ENCODE peak calls at places on chromosomes 3 and 15, in ten cellular contexts. F, W, X, T, V, I, P, H, J and O are unnamed samples.

GRCh38 chr3:42117175-42118008 is 26.2 kb downstream of the TRAK1 start:
- DNase-seq in F (peak), P (peak), I (no peak), V (peak), H (no peak), J (peak), W (no peak), T (peak), X (no peak), O (peak)

GRCh38 chr3:2714856-2715255 is 395.3 kb downstream of the IL5RA start:
- DNase-seq in V (no peak), H (no peak), P (no peak), F (no peak), T (no peak), I (no peak), J (no peak), W (no peak), X (no peak), O (no peak)

GRCh38 chr3:46867550-46867898 is 4.3 kb upstream of the MYL3 start:
- DNase-seq in F (no peak), J (peak), X (peak), I (peak), T (peak), V (no peak), W (no peak), H (no peak), P (peak), O (no peak)

GRCh38 chr3:157290761-157291160 is 130.8 kb upstream of the CCNL1 start:
- DNase-seq in I (no peak), P (no peak), H (no peak), F (peak), J (no peak), X (no peak), W (no peak), V (no peak), T (no peak), O (no peak)

GRCh38 chr15:39438795-39439577 is 141.9 kb upstream of the THBS1 start:
- DNase-seq in W (peak), I (no peak), J (no peak), T (no peak), V (no peak), X (no peak), P (no peak), H (no peak), F (peak), O (no peak)

GRCh38 chr3:193040836-193041672 is 123.4 kb upstream of the MB21D2 start:
- DNase-seq in T (no peak), V (peak), P (no peak), H (peak), F (peak), I (no peak), J (no peak), X (no peak), W (peak), O (peak)

GRCh38 chr3:76482510-76482909 is 557.4 kb upstream of the ROBO2 start:
- DNase-seq in J (no peak), W (no peak), T (no peak), X (no peak), F (no peak), H (no peak), P (no peak), I (no peak), V (no peak), O (no peak)

GRCh38 chr3:64149886-64150285 is 75.4 kb downstream of the PRICKLE2 start:
- DNase-seq in J (no peak), W (no peak), T (no peak), V (no peak), F (no peak), X (no peak), I (no peak), H (no peak), P (no peak), O (no peak)

DNA sequence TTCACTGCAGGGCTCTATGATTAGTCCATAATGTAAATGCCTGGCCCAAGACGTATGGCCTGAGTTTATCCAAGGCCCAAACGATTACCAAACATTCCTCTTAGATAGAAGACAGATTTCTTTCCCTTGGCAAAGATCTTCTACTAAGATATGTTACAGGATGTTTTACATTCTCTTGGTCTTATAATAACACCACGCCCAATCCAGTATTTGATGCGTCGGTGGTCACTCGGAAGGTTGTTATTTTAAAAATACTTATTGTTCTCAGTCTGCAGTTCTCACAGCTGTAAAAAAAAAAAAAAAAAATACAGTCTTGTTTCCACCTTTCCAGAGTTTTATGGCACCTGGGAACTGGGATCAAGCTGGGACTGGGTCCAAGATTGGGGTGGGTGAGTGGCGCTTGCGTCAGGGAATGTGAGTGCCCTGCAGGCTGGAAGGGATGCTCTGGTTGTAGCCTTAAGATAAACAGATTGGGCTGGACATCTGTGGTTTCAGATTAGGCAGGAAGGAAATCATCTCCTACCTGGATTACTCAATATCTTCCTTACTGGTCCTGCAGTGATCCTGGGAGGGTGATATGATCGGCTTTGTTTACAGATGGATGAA is 179.5 kb downstream of the THSD4 start:
- DNase-seq in V (peak), P (peak), J (peak), W (no peak), X (no peak), T (no peak), F (peak), H (no peak), I (no peak), O (no peak)
- TF ChIP-seq POLR2A in V (no peak), P (no peak), J (no peak), W (no peak), X (no peak), T (no peak), F (no peak), H (no peak), I (no peak), O (no peak)

GRCh38 chr3:168094877-168095610 is 680 bp downstream of the GOLIM4 start:
- DNase-seq in H (peak), P (peak), T (peak), I (peak), W (peak), J (peak), F (peak), V (peak), X (peak), O (peak)
- TF ChIP-seq POLR2A in H (peak), P (no peak), T (no peak), I (no peak), W (peak), J (no peak), F (peak), V (no peak), X (peak), O (peak)

DNA sequence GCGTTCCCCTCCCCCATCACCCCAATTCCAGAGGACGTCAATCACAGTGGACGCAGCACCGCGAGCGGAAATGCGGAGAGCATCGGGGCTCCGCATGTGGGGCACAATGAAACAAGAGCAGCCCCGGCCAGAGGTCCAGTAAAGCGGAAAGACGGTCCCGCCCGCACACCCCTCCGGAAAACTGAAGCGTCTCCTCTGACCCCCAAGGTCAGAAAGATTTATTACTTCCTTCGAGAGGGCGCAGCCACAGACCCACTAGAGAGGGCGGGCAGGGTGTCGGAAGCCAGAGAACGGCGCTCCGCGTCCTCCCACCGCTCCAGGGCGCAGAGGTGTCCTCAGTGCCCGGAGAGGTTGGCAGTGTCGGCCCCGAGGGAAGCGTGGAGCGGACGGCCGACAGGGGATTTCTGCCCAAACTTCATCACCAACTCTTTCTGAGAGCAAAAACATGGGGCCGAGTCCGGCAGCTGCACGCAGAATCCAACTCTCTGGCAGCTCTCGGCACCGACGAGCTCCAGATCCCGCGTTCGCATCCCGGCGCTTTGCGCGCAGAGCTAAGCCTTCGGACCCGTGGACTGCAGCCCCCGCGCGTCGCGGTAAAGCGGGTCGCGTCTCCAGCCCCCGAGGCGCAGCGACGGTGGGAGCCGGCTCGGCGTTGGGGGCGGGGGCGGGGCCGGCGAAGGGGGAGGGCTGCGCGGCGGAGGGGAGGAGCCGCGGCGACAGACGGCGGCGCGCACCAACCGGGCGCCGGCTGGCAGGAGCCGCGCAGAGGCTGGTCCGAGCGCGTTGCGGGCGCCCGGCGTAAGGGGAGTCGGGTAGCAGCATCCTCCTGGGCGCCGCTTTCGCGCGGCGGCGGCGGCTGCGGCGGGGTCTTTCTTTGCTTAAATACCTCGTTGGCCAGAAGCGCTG is at the start of gene CHST2:
- DNase-seq in I (no peak), V (no peak), X (peak), P (peak), H (no peak), F (peak), W (no peak), T (peak), J (peak), O (peak)
- TF ChIP-seq POLR2A in I (no peak), V (no peak), X (no peak), P (no peak), H (peak), F (no peak), W (no peak), T (no peak), J (no peak), O (peak)

GRCh38 chr3:45688882-45689786 is at the start of gene SACM1L:
- DNase-seq in T (peak), V (peak), W (peak), F (peak), X (peak), J (peak), P (peak), I (peak), H (peak), O (peak)
- TF ChIP-seq POLR2A in T (no peak), V (peak), W (peak), F (peak), X (peak), J (peak), P (peak), I (peak), H (peak), O (peak)

GRCh38 chr3:53046171-53047170 is 598 bp upstream of the SFMBT1 start:
- DNase-seq in P (peak), T (peak), F (peak), J (peak), I (peak), V (no peak), H (no peak), W (no peak), X (peak), O (peak)
- TF ChIP-seq POLR2A in P (peak), T (peak), F (no peak), J (no peak), I (no peak), V (no peak), H (peak), W (no peak), X (no peak), O (peak)

DNA sequence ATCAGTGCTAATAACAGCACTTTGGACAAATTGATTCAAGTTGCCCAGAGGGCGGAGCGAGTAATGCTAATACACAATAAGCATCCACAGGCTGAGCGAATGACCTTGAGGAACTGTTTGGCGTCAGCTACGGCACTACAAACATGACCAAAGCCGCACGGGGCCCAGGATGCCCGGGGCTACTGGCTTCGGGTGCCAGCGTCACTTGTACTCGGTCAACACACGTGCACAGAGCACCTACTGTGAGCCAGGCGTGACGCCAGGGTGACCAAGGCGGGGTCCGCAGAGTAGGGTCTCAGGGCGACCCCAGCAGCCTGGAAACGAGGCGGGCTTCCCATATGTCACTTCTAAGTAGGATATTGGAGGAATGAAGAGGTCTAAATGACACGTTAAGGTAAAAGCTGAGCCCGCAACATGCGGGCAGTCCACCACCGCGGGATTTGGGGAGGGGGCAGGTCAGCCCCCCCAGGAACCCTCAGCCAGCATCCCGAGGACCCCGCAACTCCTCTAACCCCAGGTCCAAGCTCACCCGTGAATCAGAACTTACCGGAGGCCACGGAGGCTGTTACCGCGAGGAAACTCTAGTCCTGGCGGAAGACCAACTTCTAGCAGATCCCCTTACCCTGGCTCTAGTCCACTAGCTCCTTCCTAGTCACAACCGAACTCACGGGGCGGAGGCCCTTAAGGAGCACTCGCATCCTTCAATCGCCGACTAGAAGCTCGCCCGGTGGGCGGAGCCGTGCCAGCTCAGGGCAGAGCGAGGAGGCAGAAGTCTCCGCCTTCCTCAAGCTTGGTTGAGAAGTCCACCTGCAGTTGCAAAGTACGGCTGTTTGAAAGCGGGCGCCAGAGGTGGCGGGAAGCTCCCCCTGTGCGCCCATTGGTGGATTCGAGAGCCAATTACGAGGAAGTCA is at the start of gene CEP152:
- DNase-seq in I (peak), J (peak), F (peak), P (peak), V (peak), W (peak), H (peak), T (peak), X (peak), O (peak)
- TF ChIP-seq POLR2A in I (no peak), J (peak), F (no peak), P (peak), V (peak), W (peak), H (peak), T (no peak), X (peak), O (peak)

GRCh38 chr3:35772364-35773009 is 133.2 kb downstream of the ARPP21 start:
- DNase-seq in X (no peak), W (no peak), I (no peak), T (no peak), P (no peak), V (no peak), J (no peak), F (no peak), H (no peak), O (no peak)

GRCh38 chr3:35776346-35776745 is 137.0 kb downstream of the ARPP21 start:
- DNase-seq in X (no peak), V (no peak), P (no peak), I (no peak), W (no peak), H (no peak), F (no peak), T (no peak), J (no peak), O (no peak)

GRCh38 chr3:35777065-35777464 is 137.7 kb downstream of the ARPP21 start:
- DNase-seq in I (no peak), T (no peak), J (no peak), V (no peak), X (no peak), W (no peak), P (no peak), H (no peak), F (no peak), O (no peak)

GRCh38 chr3:35777563-35777962 is 138.2 kb downstream of the ARPP21 start:
- DNase-seq in V (no peak), T (no peak), F (no peak), I (no peak), W (no peak), J (no peak), H (no peak), P (no peak), X (no peak), O (no peak)

DNA sequence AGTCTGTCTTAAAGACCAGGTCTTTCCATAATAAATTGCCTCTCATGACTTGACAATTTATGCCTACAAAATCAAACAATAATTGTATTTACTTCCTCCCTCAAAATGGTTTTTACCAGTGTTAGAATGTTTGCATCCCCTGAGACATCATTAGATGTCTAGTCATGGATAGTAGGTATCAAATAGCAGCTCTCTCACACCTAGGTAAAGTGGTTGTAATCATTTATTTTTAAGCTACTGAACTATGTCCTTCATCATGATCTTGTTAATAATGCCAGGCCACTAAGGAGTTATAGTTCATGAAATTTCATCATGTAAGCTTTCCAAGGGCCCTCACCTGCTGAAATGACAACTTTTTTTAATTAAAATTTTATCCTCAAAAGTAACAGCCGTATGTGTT is 134.1 kb downstream of the ARPP21 start:
- DNase-seq in I (no peak), V (no peak), F (no peak), W (no peak), X (no peak), J (no peak), P (no peak), H (no peak), T (no peak), O (no peak)
- TF ChIP-seq POLR2A in I (no peak), V (no peak), F (no peak), W (no peak), X (no peak), J (no peak), P (no peak), H (no peak), T (no peak), O (no peak)

DNA sequence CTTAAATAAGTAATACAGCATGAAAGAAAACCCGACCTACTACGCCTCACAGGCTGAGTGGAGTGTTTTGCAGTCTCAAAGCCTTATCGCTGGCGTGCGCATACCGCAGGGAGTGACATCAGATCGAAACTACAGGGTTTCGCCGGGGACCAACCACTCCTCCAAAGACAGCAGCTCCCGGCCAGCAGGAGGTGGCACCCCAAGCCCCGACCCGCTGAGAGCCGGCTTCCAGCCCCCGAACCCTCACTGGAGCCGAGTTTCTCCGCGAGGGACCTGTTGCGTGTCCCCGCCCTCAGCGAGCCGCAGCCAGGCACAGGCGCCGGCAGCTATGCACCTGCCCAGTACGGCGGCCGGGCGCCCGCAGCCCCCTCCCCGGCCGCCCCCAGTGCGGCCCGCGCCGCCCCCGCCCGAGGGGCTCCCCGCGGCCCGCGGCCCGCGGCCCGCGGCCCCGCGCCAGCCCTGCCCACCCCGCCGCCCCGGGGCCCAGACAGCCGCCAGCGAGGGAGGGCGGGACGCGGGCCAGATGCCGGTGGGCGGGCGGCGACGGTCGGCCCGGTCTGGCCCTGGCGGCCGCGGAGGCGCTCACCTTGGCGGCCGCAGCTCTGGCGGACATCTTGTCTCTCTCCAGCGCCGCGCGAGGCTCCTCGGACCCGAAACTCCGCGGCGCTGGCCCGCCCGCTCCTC is 710 bp downstream of the TJP1 start:
- DNase-seq in W (peak), T (peak), J (peak), F (peak), P (peak), I (peak), H (no peak), V (peak), X (peak), O (peak)
- TF ChIP-seq POLR2A in W (peak), T (no peak), J (peak), F (no peak), P (peak), I (peak), H (no peak), V (no peak), X (peak), O (no peak)

GRCh38 chr3:13279532-13279910 is 140.6 kb downstream of the NUP210 start:
- DNase-seq in P (no peak), J (no peak), I (peak), T (no peak), F (no peak), W (no peak), X (no peak), H (no peak), V (no peak), O (no peak)

GRCh38 chr3:13277130-13277783 is 142.9 kb downstream of the NUP210 start:
- DNase-seq in J (peak), I (no peak), F (no peak), X (no peak), V (no peak), H (no peak), W (no peak), T (no peak), P (no peak), O (no peak)

GRCh38 chr3:13276438-13277129 is 143.5 kb downstream of the NUP210 start:
- DNase-seq in X (peak), F (no peak), W (no peak), J (peak), H (no peak), P (no peak), I (no peak), T (no peak), V (no peak), O (no peak)

GRCh38 chr3:13278783-13279531 is 141.2 kb downstream of the NUP210 start:
- DNase-seq in F (peak), P (no peak), T (no peak), I (peak), W (no peak), H (no peak), V (no peak), J (no peak), X (no peak), O (no peak)

DNA sequence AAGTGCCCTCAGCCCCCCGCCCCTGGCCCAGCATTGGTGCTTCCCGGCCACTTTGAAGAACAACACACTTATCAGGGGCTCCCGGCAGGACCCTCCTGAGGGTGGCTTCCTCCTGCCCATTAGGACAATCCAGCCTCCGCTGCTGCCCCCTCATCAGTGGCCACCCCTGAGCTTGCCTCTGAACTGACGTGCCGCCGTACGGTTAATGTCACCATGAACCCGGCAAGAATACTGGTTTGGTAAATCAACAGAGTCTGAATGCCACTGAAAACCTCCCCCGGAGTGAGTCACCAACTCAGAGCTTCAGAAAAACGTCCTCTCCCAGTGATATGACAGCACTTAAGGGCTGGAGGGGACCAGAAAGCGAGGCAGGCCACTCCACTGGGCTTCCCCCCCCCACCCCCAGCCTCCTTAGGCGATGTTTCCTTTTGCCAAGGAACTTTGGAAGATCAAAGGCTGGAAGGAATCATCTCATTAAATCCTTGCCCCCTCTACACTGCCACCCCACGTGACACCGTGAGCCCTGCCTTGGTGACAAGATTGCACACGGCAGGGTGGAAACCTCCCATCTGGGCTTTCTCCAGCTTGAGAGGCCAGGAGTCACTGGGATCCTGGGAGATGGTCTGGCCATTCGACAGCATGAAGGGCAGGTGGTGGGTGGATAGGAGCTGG is 142.1 kb downstream of the NUP210 start:
- DNase-seq in P (no peak), I (no peak), V (no peak), J (peak), T (no peak), H (no peak), X (no peak), F (peak), W (no peak), O (no peak)
- TF ChIP-seq POLR2A in P (no peak), I (no peak), V (no peak), J (no peak), T (no peak), H (no peak), X (no peak), F (no peak), W (no peak), O (no peak)